ENCODE peak calls at places on chromosomes 16 and 17, in six cellular contexts. One of them, this sample, is unnamed.

GRCh38 chr16:75420987-75421819 is 12.1 kb downstream of the CFDP1 start:
- DNase-seq in psoas muscle: peak
- DNase-seq in effector CD8-positive, alpha-beta T cell: peak
- DNase-seq in skeletal muscle cell: peak
- DNase-seq in KBM-7: peak
- DNase-seq in stimulated activated naive CD8-positive, alpha-beta T cell treated with anti-CD3 and anti-CD28 coated beads, Interleukin-15, Interleukin-2, amounts not matched to agents 100 U/mL and 50 U/mL, for 24 hours: peak
- DNase-seq in this sample: no peak

GRCh38 chr17:9401434-9401833 is 174.2 kb downstream of the STX8 start:
- DNase-seq in stimulated activated naive CD8-positive, alpha-beta T cell treated with anti-CD3 and anti-CD28 coated beads, Interleukin-15, Interleukin-2, amounts not matched to agents 100 U/mL and 50 U/mL, for 24 hours: no peak
- DNase-seq in skeletal muscle cell: peak
- DNase-seq in effector CD8-positive, alpha-beta T cell: no peak
- DNase-seq in KBM-7: no peak
- DNase-seq in psoas muscle: no peak
- DNase-seq in this sample: no peak

GRCh38 chr17:82872591-82873520 is 33.0 kb upstream of the ZNF750 start:
- DNase-seq in skeletal muscle cell: no peak
- DNase-seq in effector CD8-positive, alpha-beta T cell: no peak
- DNase-seq in stimulated activated naive CD8-positive, alpha-beta T cell treated with anti-CD3 and anti-CD28 coated beads, Interleukin-15, Interleukin-2, amounts not matched to agents 100 U/mL and 50 U/mL, for 24 hours: no peak
- DNase-seq in psoas muscle: no peak
- DNase-seq in KBM-7: no peak
- DNase-seq in this sample: no peak

GRCh38 chr17:28335959-28336871 is 654 bp downstream of the TNFAIP1 start:
- DNase-seq in skeletal muscle cell: peak
- DNase-seq in psoas muscle: peak
- DNase-seq in KBM-7: peak
- DNase-seq in stimulated activated naive CD8-positive, alpha-beta T cell treated with anti-CD3 and anti-CD28 coated beads, Interleukin-15, Interleukin-2, amounts not matched to agents 100 U/mL and 50 U/mL, for 24 hours: peak
- DNase-seq in effector CD8-positive, alpha-beta T cell: no peak
- DNase-seq in this sample: no peak

GRCh38 chr17:72336026-72336803 is 215.4 kb downstream of the SOX9 start:
- DNase-seq in psoas muscle: no peak
- DNase-seq in skeletal muscle cell: no peak
- DNase-seq in KBM-7: no peak
- DNase-seq in stimulated activated naive CD8-positive, alpha-beta T cell treated with anti-CD3 and anti-CD28 coated beads, Interleukin-15, Interleukin-2, amounts not matched to agents 100 U/mL and 50 U/mL, for 24 hours: no peak
- DNase-seq in effector CD8-positive, alpha-beta T cell: no peak
- DNase-seq in this sample: no peak

GRCh38 chr17:76473541-76473985 is 6.2 kb downstream of the AANAT start:
- DNase-seq in effector CD8-positive, alpha-beta T cell: no peak
- DNase-seq in stimulated activated naive CD8-positive, alpha-beta T cell treated with anti-CD3 and anti-CD28 coated beads, Interleukin-15, Interleukin-2, amounts not matched to agents 100 U/mL and 50 U/mL, for 24 hours: no peak
- DNase-seq in KBM-7: no peak
- DNase-seq in psoas muscle: no peak
- DNase-seq in skeletal muscle cell: no peak
- DNase-seq in this sample: no peak

GRCh38 chr17:47096343-47096742 is 92.8 kb downstream of the CDC27 start:
- DNase-seq in stimulated activated naive CD8-positive, alpha-beta T cell treated with anti-CD3 and anti-CD28 coated beads, Interleukin-15, Interleukin-2, amounts not matched to agents 100 U/mL and 50 U/mL, for 24 hours: no peak
- DNase-seq in KBM-7: no peak
- DNase-seq in skeletal muscle cell: no peak
- DNase-seq in psoas muscle: no peak
- DNase-seq in effector CD8-positive, alpha-beta T cell: no peak
- DNase-seq in this sample: no peak

GRCh38 chr17:7841309-7841621 is 7.2 kb downstream of the KDM6B start:
- DNase-seq in KBM-7: no peak
- DNase-seq in psoas muscle: no peak
- DNase-seq in effector CD8-positive, alpha-beta T cell: no peak
- DNase-seq in skeletal muscle cell: no peak
- DNase-seq in stimulated activated naive CD8-positive, alpha-beta T cell treated with anti-CD3 and anti-CD28 coated beads, Interleukin-15, Interleukin-2, amounts not matched to agents 100 U/mL and 50 U/mL, for 24 hours: no peak
- DNase-seq in this sample: no peak

GRCh38 chr17:28926786-28927185 is 23.9 kb upstream of the DHRS13 start:
- DNase-seq in skeletal muscle cell: no peak
- DNase-seq in psoas muscle: no peak
- DNase-seq in stimulated activated naive CD8-positive, alpha-beta T cell treated with anti-CD3 and anti-CD28 coated beads, Interleukin-15, Interleukin-2, amounts not matched to agents 100 U/mL and 50 U/mL, for 24 hours: no peak
- DNase-seq in KBM-7: no peak
- DNase-seq in effector CD8-positive, alpha-beta T cell: no peak
- DNase-seq in this sample: no peak

GRCh38 chr16:24748242-24748641 is 18.8 kb downstream of the TNRC6A start:
- DNase-seq in KBM-7: no peak
- DNase-seq in effector CD8-positive, alpha-beta T cell: no peak
- DNase-seq in skeletal muscle cell: peak
- DNase-seq in psoas muscle: no peak
- DNase-seq in stimulated activated naive CD8-positive, alpha-beta T cell treated with anti-CD3 and anti-CD28 coated beads, Interleukin-15, Interleukin-2, amounts not matched to agents 100 U/mL and 50 U/mL, for 24 hours: no peak
- DNase-seq in this sample: no peak

GRCh38 chr16:2039286-2040030 is 8.2 kb downstream of the NTHL1 start:
- DNase-seq in skeletal muscle cell: peak
- DNase-seq in stimulated activated naive CD8-positive, alpha-beta T cell treated with anti-CD3 and anti-CD28 coated beads, Interleukin-15, Interleukin-2, amounts not matched to agents 100 U/mL and 50 U/mL, for 24 hours: no peak
- DNase-seq in effector CD8-positive, alpha-beta T cell: no peak
- DNase-seq in psoas muscle: peak
- DNase-seq in KBM-7: no peak
- DNase-seq in this sample: no peak

GRCh38 chr16:57477531-57478202 is 8.6 kb downstream of the DOK4 start:
- DNase-seq in skeletal muscle cell: no peak
- DNase-seq in KBM-7: no peak
- DNase-seq in stimulated activated naive CD8-positive, alpha-beta T cell treated with anti-CD3 and anti-CD28 coated beads, Interleukin-15, Interleukin-2, amounts not matched to agents 100 U/mL and 50 U/mL, for 24 hours: no peak
- DNase-seq in psoas muscle: no peak
- DNase-seq in effector CD8-positive, alpha-beta T cell: no peak
- DNase-seq in this sample: no peak

GRCh38 chr16:3094289-3095027 is 4.6 kb downstream of the ZSCAN10 start:
- DNase-seq in effector CD8-positive, alpha-beta T cell: no peak
- DNase-seq in stimulated activated naive CD8-positive, alpha-beta T cell treated with anti-CD3 and anti-CD28 coated beads, Interleukin-15, Interleukin-2, amounts not matched to agents 100 U/mL and 50 U/mL, for 24 hours: peak
- DNase-seq in skeletal muscle cell: no peak
- DNase-seq in psoas muscle: no peak
- DNase-seq in KBM-7: peak
- DNase-seq in this sample: peak

GRCh38 chr17:78862073-78863023 is 21.7 kb upstream of the USP36 start:
- DNase-seq in skeletal muscle cell: peak
- DNase-seq in effector CD8-positive, alpha-beta T cell: no peak
- DNase-seq in stimulated activated naive CD8-positive, alpha-beta T cell treated with anti-CD3 and anti-CD28 coated beads, Interleukin-15, Interleukin-2, amounts not matched to agents 100 U/mL and 50 U/mL, for 24 hours: no peak
- DNase-seq in psoas muscle: peak
- DNase-seq in KBM-7: no peak
- DNase-seq in this sample: no peak

GRCh38 chr16:24540575-24541240 is 1.3 kb downstream of the RBBP6 start:
- DNase-seq in effector CD8-positive, alpha-beta T cell: no peak
- DNase-seq in stimulated activated naive CD8-positive, alpha-beta T cell treated with anti-CD3 and anti-CD28 coated beads, Interleukin-15, Interleukin-2, amounts not matched to agents 100 U/mL and 50 U/mL, for 24 hours: no peak
- DNase-seq in psoas muscle: no peak
- DNase-seq in KBM-7: peak
- DNase-seq in skeletal muscle cell: no peak
- DNase-seq in this sample: peak

GRCh38 chr17:41814195-41814594 is 1.4 kb downstream of the FKBP10 start:
- DNase-seq in skeletal muscle cell: no peak
- DNase-seq in stimulated activated naive CD8-positive, alpha-beta T cell treated with anti-CD3 and anti-CD28 coated beads, Interleukin-15, Interleukin-2, amounts not matched to agents 100 U/mL and 50 U/mL, for 24 hours: no peak
- DNase-seq in effector CD8-positive, alpha-beta T cell: no peak
- DNase-seq in psoas muscle: no peak
- DNase-seq in KBM-7: no peak
- DNase-seq in this sample: no peak

GRCh38 chr17:78232774-78233173 is 1.3 kb downstream of the TMEM235 start:
- DNase-seq in psoas muscle: no peak
- DNase-seq in stimulated activated naive CD8-positive, alpha-beta T cell treated with anti-CD3 and anti-CD28 coated beads, Interleukin-15, Interleukin-2, amounts not matched to agents 100 U/mL and 50 U/mL, for 24 hours: no peak
- DNase-seq in effector CD8-positive, alpha-beta T cell: no peak
- DNase-seq in skeletal muscle cell: no peak
- DNase-seq in KBM-7: no peak
- DNase-seq in this sample: no peak

GRCh38 chr16:70476272-70477020 is 22.1 kb downstream of the FCSK start:
- DNase-seq in psoas muscle: peak
- DNase-seq in stimulated activated naive CD8-positive, alpha-beta T cell treated with anti-CD3 and anti-CD28 coated beads, Interleukin-15, Interleukin-2, amounts not matched to agents 100 U/mL and 50 U/mL, for 24 hours: peak
- DNase-seq in KBM-7: no peak
- DNase-seq in effector CD8-positive, alpha-beta T cell: no peak
- DNase-seq in skeletal muscle cell: peak
- DNase-seq in this sample: peak

GRCh38 chr16:2686912-2687507 is 4.7 kb downstream of the KCTD5 start:
- DNase-seq in skeletal muscle cell: no peak
- DNase-seq in psoas muscle: no peak
- DNase-seq in effector CD8-positive, alpha-beta T cell: no peak
- DNase-seq in stimulated activated naive CD8-positive, alpha-beta T cell treated with anti-CD3 and anti-CD28 coated beads, Interleukin-15, Interleukin-2, amounts not matched to agents 100 U/mL and 50 U/mL, for 24 hours: peak
- DNase-seq in KBM-7: peak
- DNase-seq in this sample: no peak

GRCh38 chr16:50247906-50248608 is 18.3 kb upstream of the ADCY7 start:
- DNase-seq in KBM-7: no peak
- DNase-seq in stimulated activated naive CD8-positive, alpha-beta T cell treated with anti-CD3 and anti-CD28 coated beads, Interleukin-15, Interleukin-2, amounts not matched to agents 100 U/mL and 50 U/mL, for 24 hours: no peak
- DNase-seq in effector CD8-positive, alpha-beta T cell: no peak
- DNase-seq in skeletal muscle cell: no peak
- DNase-seq in psoas muscle: no peak
- DNase-seq in this sample: no peak

GRCh38 chr17:49388290-49388640 is 26.2 kb upstream of the ZNF652 start:
- DNase-seq in KBM-7: peak
- DNase-seq in effector CD8-positive, alpha-beta T cell: no peak
- DNase-seq in psoas muscle: no peak
- DNase-seq in skeletal muscle cell: no peak
- DNase-seq in stimulated activated naive CD8-positive, alpha-beta T cell treated with anti-CD3 and anti-CD28 coated beads, Interleukin-15, Interleukin-2, amounts not matched to agents 100 U/mL and 50 U/mL, for 24 hours: no peak
- DNase-seq in this sample: peak

GRCh38 chr17:73646409-73647305 is 2.4 kb upstream of the SDK2 start:
- DNase-seq in KBM-7: no peak
- DNase-seq in skeletal muscle cell: no peak
- DNase-seq in stimulated activated naive CD8-positive, alpha-beta T cell treated with anti-CD3 and anti-CD28 coated beads, Interleukin-15, Interleukin-2, amounts not matched to agents 100 U/mL and 50 U/mL, for 24 hours: no peak
- DNase-seq in psoas muscle: no peak
- DNase-seq in effector CD8-positive, alpha-beta T cell: no peak
- DNase-seq in this sample: no peak

GRCh38 chr16:81444448-81445121 is at the start of gene CMIP:
- DNase-seq in stimulated activated naive CD8-positive, alpha-beta T cell treated with anti-CD3 and anti-CD28 coated beads, Interleukin-15, Interleukin-2, amounts not matched to agents 100 U/mL and 50 U/mL, for 24 hours: peak
- DNase-seq in psoas muscle: peak
- DNase-seq in KBM-7: no peak
- DNase-seq in effector CD8-positive, alpha-beta T cell: peak
- DNase-seq in skeletal muscle cell: peak
- DNase-seq in this sample: peak

This sample was measured in activated T-helper 2 cell treated with anti-CD3 and anti-CD28 coated beads, Interferon-gamma antibody, Interleukin-2, Interleukin-4, amounts not matched to agents 10 μg/mL and 5 μg/mL and 100 μg/mL, durations not matched to agents 14 hours and 24 hours and 36 hours.